ENCODE peak calls at places on chromosomes 4 and X, in seven cellular contexts. One of them, this sample, is unnamed.

GRCh38 chr4:23097251-23097650 is 404.5 kb downstream of the GBA3 start:
- DNase-seq in DND-41: no peak
- DNase-seq in SK-N-SH: no peak
- DNase-seq in thyroid gland: no peak
- DNase-seq in fibroblast of lung: peak
- DNase-seq in PC-3: peak
- DNase-seq in lower lobe of right lung: no peak
- DNase-seq in this sample: no peak

GRCh38 chr4:21347142-21347541 is 601.4 kb downstream of the KCNIP4 start:
- DNase-seq in DND-41: no peak
- DNase-seq in SK-N-SH: no peak
- DNase-seq in thyroid gland: no peak
- DNase-seq in fibroblast of lung: no peak
- DNase-seq in PC-3: no peak
- DNase-seq in lower lobe of right lung: no peak
- DNase-seq in this sample: no peak

GRCh38 chr4:186726440-186727148 is 2.9 kb upstream of the FAT1 start:
- DNase-seq in DND-41: no peak
- DNase-seq in SK-N-SH: peak
- DNase-seq in thyroid gland: peak
- DNase-seq in fibroblast of lung: peak
- DNase-seq in PC-3: peak
- DNase-seq in lower lobe of right lung: peak
- DNase-seq in this sample: no peak

GRCh38 chr4:11074581-11075241 is 354.0 kb downstream of the HS3ST1 start:
- DNase-seq in DND-41: no peak
- DNase-seq in SK-N-SH: no peak
- DNase-seq in thyroid gland: no peak
- DNase-seq in fibroblast of lung: no peak
- DNase-seq in PC-3: no peak
- DNase-seq in lower lobe of right lung: no peak
- DNase-seq in this sample: no peak

GRCh38 chr4:108849611-108850406 is 87.0 kb upstream of the ETNPPL start:
- DNase-seq in DND-41: peak
- DNase-seq in SK-N-SH: no peak
- DNase-seq in thyroid gland: peak
- DNase-seq in fibroblast of lung: peak
- DNase-seq in PC-3: peak
- DNase-seq in lower lobe of right lung: no peak
- DNase-seq in this sample: peak

GRCh38 chr4:24771241-24771640 is 24.1 kb upstream of the SOD3 start:
- DNase-seq in DND-41: no peak
- DNase-seq in SK-N-SH: no peak
- DNase-seq in thyroid gland: no peak
- DNase-seq in fibroblast of lung: peak
- DNase-seq in PC-3: peak
- DNase-seq in lower lobe of right lung: no peak
- DNase-seq in this sample: no peak

GRCh38 chrX:57771689-57772088 is 91.6 kb upstream of the NLRP2B start:
- DNase-seq in DND-41: no peak
- DNase-seq in SK-N-SH: no peak
- DNase-seq in thyroid gland: no peak
- DNase-seq in fibroblast of lung: no peak
- DNase-seq in PC-3: peak
- DNase-seq in lower lobe of right lung: no peak
- DNase-seq in this sample: no peak

GRCh38 chrX:10615931-10616780 is 4.2 kb downstream of the MID1 start:
- DNase-seq in DND-41: peak
- DNase-seq in SK-N-SH: peak
- DNase-seq in thyroid gland: peak
- DNase-seq in fibroblast of lung: peak
- DNase-seq in PC-3: peak
- DNase-seq in lower lobe of right lung: no peak
- DNase-seq in this sample: peak

GRCh38 chr4:42460043-42460442 is 62.8 kb downstream of the SHISA3 start:
- DNase-seq in DND-41: no peak
- DNase-seq in SK-N-SH: no peak
- DNase-seq in thyroid gland: no peak
- DNase-seq in fibroblast of lung: no peak
- DNase-seq in PC-3: peak
- DNase-seq in lower lobe of right lung: no peak
- DNase-seq in this sample: no peak

GRCh38 chrX:103687696-103688191 is 1.2 kb upstream of the MORF4L2 start:
- DNase-seq in DND-41: peak
- DNase-seq in SK-N-SH: peak
- DNase-seq in thyroid gland: peak
- DNase-seq in fibroblast of lung: peak
- DNase-seq in PC-3: peak
- DNase-seq in lower lobe of right lung: peak
- DNase-seq in this sample: peak

GRCh38 chr4:17688011-17688441 is 73.6 kb downstream of the MED28 start:
- DNase-seq in DND-41: no peak
- DNase-seq in SK-N-SH: no peak
- DNase-seq in thyroid gland: no peak
- DNase-seq in fibroblast of lung: peak
- DNase-seq in PC-3: peak
- DNase-seq in lower lobe of right lung: no peak
- DNase-seq in this sample: no peak

GRCh38 chr4:153207027-153207426 is 2.8 kb downstream of the TRIM2 start:
- DNase-seq in DND-41: no peak
- DNase-seq in SK-N-SH: no peak
- DNase-seq in thyroid gland: no peak
- DNase-seq in fibroblast of lung: no peak
- DNase-seq in PC-3: no peak
- DNase-seq in lower lobe of right lung: no peak
- DNase-seq in this sample: no peak

GRCh38 chr4:123785515-123785914 is 388.9 kb downstream of the SPRY1 start:
- DNase-seq in DND-41: no peak
- DNase-seq in SK-N-SH: no peak
- DNase-seq in thyroid gland: peak
- DNase-seq in fibroblast of lung: peak
- DNase-seq in PC-3: peak
- DNase-seq in lower lobe of right lung: no peak
- DNase-seq in this sample: no peak

GRCh38 chr4:172683016-172683415 is 485.6 kb upstream of the GALNT7 start:
- DNase-seq in DND-41: no peak
- DNase-seq in SK-N-SH: no peak
- DNase-seq in thyroid gland: no peak
- DNase-seq in fibroblast of lung: peak
- DNase-seq in PC-3: no peak
- DNase-seq in lower lobe of right lung: no peak
- DNase-seq in this sample: no peak

GRCh38 chrX:13142891-13143290 is 98.5 kb upstream of the FAM9C start:
- DNase-seq in DND-41: no peak
- DNase-seq in SK-N-SH: no peak
- DNase-seq in thyroid gland: no peak
- DNase-seq in fibroblast of lung: no peak
- DNase-seq in PC-3: no peak
- DNase-seq in lower lobe of right lung: no peak
- DNase-seq in this sample: no peak

GRCh38 chr4:152369203-152369902 is 166.5 kb downstream of the FBXW7 start:
- DNase-seq in DND-41: no peak
- DNase-seq in SK-N-SH: no peak
- DNase-seq in thyroid gland: no peak
- DNase-seq in fibroblast of lung: no peak
- DNase-seq in PC-3: no peak
- DNase-seq in lower lobe of right lung: no peak
- DNase-seq in this sample: no peak

GRCh38 chr4:125849869-125850268 is 535.1 kb downstream of the FAT4 start:
- DNase-seq in DND-41: no peak
- DNase-seq in SK-N-SH: no peak
- DNase-seq in thyroid gland: no peak
- DNase-seq in fibroblast of lung: peak
- DNase-seq in PC-3: peak
- DNase-seq in lower lobe of right lung: no peak
- DNase-seq in this sample: no peak

GRCh38 chrX:143027262-143027661 is 1.5 kb downstream of the SPANXN4 start:
- DNase-seq in DND-41: no peak
- DNase-seq in SK-N-SH: no peak
- DNase-seq in thyroid gland: no peak
- DNase-seq in fibroblast of lung: no peak
- DNase-seq in PC-3: no peak
- DNase-seq in lower lobe of right lung: no peak
- DNase-seq in this sample: no peak

DNA sequence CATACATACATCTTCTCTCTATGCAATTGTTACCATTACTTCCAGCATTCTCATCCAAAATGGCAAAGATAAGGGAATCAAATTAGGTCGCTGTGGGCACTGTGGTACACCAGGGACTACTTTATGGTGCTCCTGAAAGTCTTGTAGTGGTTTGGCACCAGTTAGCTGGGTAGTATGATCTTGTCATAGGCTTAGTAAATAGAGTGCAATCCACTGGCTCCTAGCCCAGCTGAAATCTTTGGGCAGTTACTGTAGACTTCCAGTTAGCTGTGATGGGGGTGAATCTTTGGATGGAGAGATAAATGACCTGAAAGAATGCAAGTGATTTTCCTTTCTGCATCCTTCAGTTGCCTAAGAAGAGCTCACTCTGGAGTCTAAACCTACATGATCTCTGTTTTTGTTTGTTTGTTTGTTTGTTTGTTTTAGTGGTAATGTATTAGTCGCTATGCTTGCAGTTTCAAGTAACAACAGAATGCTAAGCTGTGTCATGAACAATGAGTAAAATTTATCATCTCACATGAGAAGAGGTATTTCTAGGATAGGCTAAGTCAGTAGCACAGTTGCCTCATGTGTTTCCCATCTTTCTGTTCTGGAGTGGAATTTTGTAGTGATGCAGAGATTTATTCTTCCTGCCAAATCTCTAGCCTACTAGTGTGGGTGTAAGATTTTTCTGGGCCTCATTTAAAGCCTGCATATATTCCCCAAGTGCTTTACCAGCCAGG is 24.2 kb downstream of the HERC3 start:
- DNase-seq in DND-41: no peak
- DNase-seq in SK-N-SH: no peak
- DNase-seq in thyroid gland: no peak
- DNase-seq in fibroblast of lung: peak
- DNase-seq in PC-3: peak
- DNase-seq in lower lobe of right lung: no peak
- DNase-seq in this sample: no peak
- H3K27ac ChIP-seq in DND-41: no peak
- H3K27ac ChIP-seq in SK-N-SH: no peak
- H3K27ac ChIP-seq in thyroid gland: no peak
- H3K27ac ChIP-seq in fibroblast of lung: peak
- H3K27ac ChIP-seq in PC-3: peak
- H3K27ac ChIP-seq in lower lobe of right lung: no peak
- H3K27ac ChIP-seq in this sample: no peak

DNA sequence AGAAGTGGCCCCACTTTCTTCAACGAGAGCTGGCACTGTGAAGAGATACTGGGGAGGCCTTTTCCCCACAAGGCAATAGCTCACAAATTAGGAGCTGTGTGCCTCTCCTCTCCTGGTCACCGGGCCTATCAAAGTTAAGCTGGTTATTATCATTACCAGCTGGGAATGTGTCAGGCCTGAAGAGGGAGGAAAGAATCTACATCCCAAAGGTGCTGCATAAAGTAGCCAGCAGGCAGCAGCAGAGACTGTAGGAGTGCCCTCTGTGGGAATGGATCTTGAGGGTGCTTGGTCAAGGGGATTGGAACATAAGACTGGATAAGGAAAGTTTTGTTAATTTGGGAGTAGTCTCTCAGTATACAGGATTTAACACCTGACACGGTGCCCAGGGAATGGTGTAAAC is 9.1 kb upstream of the TMPRSS11D start:
- DNase-seq in DND-41: no peak
- DNase-seq in SK-N-SH: no peak
- DNase-seq in thyroid gland: no peak
- DNase-seq in fibroblast of lung: no peak
- DNase-seq in PC-3: no peak
- DNase-seq in lower lobe of right lung: no peak
- DNase-seq in this sample: no peak
- TF ChIP-seq CTCF in DND-41: peak
- TF ChIP-seq CTCF in SK-N-SH: peak
- TF ChIP-seq CTCF in thyroid gland: no peak
- TF ChIP-seq CTCF in fibroblast of lung: no peak
- TF ChIP-seq CTCF in PC-3: peak
- TF ChIP-seq CTCF in lower lobe of right lung: no peak
- TF ChIP-seq CTCF in this sample: no peak

DNA sequence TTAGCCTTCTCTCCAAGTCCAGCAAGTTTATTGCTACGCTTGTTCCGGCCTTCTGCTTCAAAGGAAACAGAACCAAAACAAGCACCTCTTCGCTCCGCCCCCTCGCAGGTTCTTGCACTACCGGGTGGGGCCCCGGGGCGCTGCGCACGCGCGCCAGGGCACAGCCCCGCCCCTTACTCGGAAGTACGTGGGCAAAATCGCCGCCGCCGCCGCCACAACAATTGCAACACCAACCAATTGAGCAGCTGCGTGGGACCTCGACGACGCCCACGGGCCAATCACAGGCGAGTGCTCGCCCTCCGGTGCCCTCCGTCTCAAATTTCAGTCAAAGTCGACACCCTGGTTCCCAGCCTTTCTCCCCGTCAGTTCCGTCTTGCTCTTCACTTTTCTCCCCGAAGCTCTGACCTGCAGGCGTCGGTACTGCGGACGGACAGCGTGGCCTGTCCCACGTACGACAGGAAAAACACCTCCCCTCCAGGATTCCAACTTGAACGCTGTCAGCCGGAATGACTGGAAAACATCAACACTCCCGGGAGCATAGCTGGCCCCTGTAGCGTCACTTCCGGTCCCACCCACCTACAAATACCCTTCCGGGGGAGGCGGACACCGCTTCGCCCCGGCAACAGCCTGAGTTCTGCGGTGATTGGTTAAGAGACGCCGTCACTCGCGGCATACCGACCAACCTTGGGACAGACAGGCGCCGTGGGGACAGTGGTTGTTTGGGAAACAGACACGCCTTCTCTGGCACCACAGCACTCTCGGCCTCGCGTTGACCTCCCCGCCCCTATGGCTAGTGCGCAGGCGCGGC is 624 bp upstream of the OTUD5 start:
- DNase-seq in DND-41: peak
- DNase-seq in SK-N-SH: peak
- DNase-seq in thyroid gland: peak
- DNase-seq in fibroblast of lung: peak
- DNase-seq in PC-3: peak
- DNase-seq in lower lobe of right lung: peak
- DNase-seq in this sample: peak
- H3K27ac ChIP-seq in DND-41: peak
- H3K27ac ChIP-seq in SK-N-SH: peak
- H3K27ac ChIP-seq in thyroid gland: peak
- H3K27ac ChIP-seq in fibroblast of lung: peak
- H3K27ac ChIP-seq in PC-3: peak
- H3K27ac ChIP-seq in lower lobe of right lung: peak
- H3K27ac ChIP-seq in this sample: peak

GRCh38 chrX:110588853-110589252 is 206.8 kb downstream of the CHRDL1 start:
- DNase-seq in DND-41: no peak
- DNase-seq in SK-N-SH: no peak
- DNase-seq in thyroid gland: no peak
- DNase-seq in fibroblast of lung: no peak
- DNase-seq in PC-3: no peak
- DNase-seq in lower lobe of right lung: no peak
- DNase-seq in this sample: no peak
- TF ChIP-seq CTCF in DND-41: no peak
- TF ChIP-seq CTCF in SK-N-SH: no peak
- TF ChIP-seq CTCF in thyroid gland: no peak
- TF ChIP-seq CTCF in fibroblast of lung: no peak
- TF ChIP-seq CTCF in PC-3: no peak
- TF ChIP-seq CTCF in lower lobe of right lung: no peak
- TF ChIP-seq CTCF in this sample: no peak

This sample was measured in OCI-LY7.